ENCODE peak calls at places on chromosomes 6 and 20, in ten cellular contexts. One of them, this sample, is unnamed.

GRCh38 chr20:4082406-4083102 is 67.2 kb upstream of the RNF24 start:
- DNase-seq in SK-N-SH: peak; percentile 32
- DNase-seq in HCT116: no peak
- DNase-seq in endothelial cell of umbilical vein: no peak
- DNase-seq in K562: peak; percentile 93
- DNase-seq in WTC11: peak; percentile 57
- DNase-seq in H1: no peak
- DNase-seq in HepG2: peak; percentile 89
- DNase-seq in NB4: peak; percentile 98
- DNase-seq in GM12878: peak; percentile 59
- DNase-seq in this sample: no peak

GRCh38 chr20:64114356-64114971 is 7.1 kb upstream of the NPBWR2 start:
- DNase-seq in K562: no peak
- DNase-seq in SK-N-SH: peak; percentile 13
- DNase-seq in HCT116: no peak
- DNase-seq in H1: peak; percentile 40
- DNase-seq in GM12878: no peak
- DNase-seq in WTC11: no peak
- DNase-seq in endothelial cell of umbilical vein: no peak
- DNase-seq in HepG2: no peak
- DNase-seq in NB4: no peak
- DNase-seq in this sample: no peak

GRCh38 chr6:11700118-11700718 is 78.4 kb downstream of the ADTRP start:
- DNase-seq in endothelial cell of umbilical vein: peak; percentile 47
- DNase-seq in NB4: peak; percentile 71
- DNase-seq in H1: no peak
- DNase-seq in WTC11: no peak
- DNase-seq in HCT116: peak; percentile 32
- DNase-seq in SK-N-SH: peak; percentile 50
- DNase-seq in HepG2: peak; percentile 56
- DNase-seq in K562: peak; percentile 75
- DNase-seq in GM12878: no peak
- DNase-seq in this sample: peak; percentile 54

GRCh38 chr6:69820438-69820837 is 23.6 kb upstream of the LMBRD1 start:
- DNase-seq in HepG2: no peak
- DNase-seq in NB4: no peak
- DNase-seq in HCT116: no peak
- DNase-seq in endothelial cell of umbilical vein: no peak
- DNase-seq in H1: no peak
- DNase-seq in GM12878: no peak
- DNase-seq in WTC11: no peak
- DNase-seq in SK-N-SH: no peak
- DNase-seq in K562: no peak
- DNase-seq in this sample: no peak

GRCh38 chr20:22977047-22977785 is 57.9 kb upstream of the SSTR4 start:
- DNase-seq in H1: no peak
- DNase-seq in endothelial cell of umbilical vein: no peak
- DNase-seq in HepG2: no peak
- DNase-seq in NB4: no peak
- DNase-seq in GM12878: no peak
- DNase-seq in HCT116: no peak
- DNase-seq in WTC11: no peak
- DNase-seq in K562: no peak
- DNase-seq in SK-N-SH: no peak
- DNase-seq in this sample: no peak

GRCh38 chr6:136014454-136015421 is 163.2 kb downstream of the PDE7B start:
- DNase-seq in K562: no peak
- DNase-seq in NB4: peak; percentile 22
- DNase-seq in HCT116: no peak
- DNase-seq in SK-N-SH: no peak
- DNase-seq in HepG2: no peak
- DNase-seq in endothelial cell of umbilical vein: no peak
- DNase-seq in WTC11: no peak
- DNase-seq in GM12878: no peak
- DNase-seq in H1: no peak
- DNase-seq in this sample: peak; percentile 60

GRCh38 chr20:63130654-63131577 is 85.0 kb downstream of the YTHDF1 start:
- DNase-seq in H1: no peak
- DNase-seq in K562: no peak
- DNase-seq in SK-N-SH: no peak
- DNase-seq in NB4: no peak
- DNase-seq in endothelial cell of umbilical vein: no peak
- DNase-seq in HCT116: no peak
- DNase-seq in HepG2: no peak
- DNase-seq in GM12878: no peak
- DNase-seq in WTC11: peak; percentile 13
- DNase-seq in this sample: no peak

GRCh38 chr20:48773837-48774418 is 53.9 kb downstream of the PREX1 start:
- DNase-seq in WTC11: no peak
- DNase-seq in K562: no peak
- DNase-seq in HepG2: no peak
- DNase-seq in GM12878: no peak
- DNase-seq in H1: no peak
- DNase-seq in NB4: peak; percentile 92
- DNase-seq in HCT116: no peak
- DNase-seq in SK-N-SH: no peak
- DNase-seq in endothelial cell of umbilical vein: no peak
- DNase-seq in this sample: no peak

GRCh38 chr20:51382986-51383821 is 159.3 kb downstream of the NFATC2 start:
- DNase-seq in HepG2: no peak
- DNase-seq in SK-N-SH: no peak
- DNase-seq in endothelial cell of umbilical vein: peak; percentile 88
- DNase-seq in WTC11: no peak
- DNase-seq in HCT116: no peak
- DNase-seq in NB4: no peak
- DNase-seq in GM12878: no peak
- DNase-seq in K562: no peak
- DNase-seq in H1: no peak
- DNase-seq in this sample: no peak

GRCh38 chr6:163123098-163123497 is 291.4 kb upstream of the QKI start:
- DNase-seq in HCT116: no peak
- DNase-seq in WTC11: peak; percentile 80
- DNase-seq in K562: no peak
- DNase-seq in HepG2: no peak
- DNase-seq in NB4: no peak
- DNase-seq in GM12878: no peak
- DNase-seq in H1: no peak
- DNase-seq in SK-N-SH: no peak
- DNase-seq in endothelial cell of umbilical vein: no peak
- DNase-seq in this sample: no peak

GRCh38 chr20:49186535-49187329 is 1.4 kb downstream of the STAU1 start:
- DNase-seq in SK-N-SH: peak; percentile 39
- DNase-seq in WTC11: no peak
- DNase-seq in K562: peak; percentile 85
- DNase-seq in HepG2: peak; percentile 62
- DNase-seq in HCT116: no peak
- DNase-seq in GM12878: no peak
- DNase-seq in H1: no peak
- DNase-seq in endothelial cell of umbilical vein: peak; percentile 71
- DNase-seq in NB4: peak; percentile 77
- DNase-seq in this sample: peak; percentile 44

GRCh38 chr6:76792394-76792793 is 670.9 kb downstream of the HTR1B start:
- DNase-seq in K562: no peak
- DNase-seq in GM12878: no peak
- DNase-seq in NB4: no peak
- DNase-seq in SK-N-SH: no peak
- DNase-seq in H1: no peak
- DNase-seq in HepG2: no peak
- DNase-seq in WTC11: no peak
- DNase-seq in endothelial cell of umbilical vein: no peak
- DNase-seq in HCT116: no peak
- DNase-seq in this sample: no peak

GRCh38 chr6:45000833-45001232 is 327.3 kb upstream of the RUNX2 start:
- DNase-seq in GM12878: no peak
- DNase-seq in SK-N-SH: no peak
- DNase-seq in H1: no peak
- DNase-seq in K562: no peak
- DNase-seq in WTC11: no peak
- DNase-seq in endothelial cell of umbilical vein: no peak
- DNase-seq in HCT116: no peak
- DNase-seq in HepG2: no peak
- DNase-seq in NB4: no peak
- DNase-seq in this sample: no peak

GRCh38 chr6:45003961-45004360 is 324.2 kb upstream of the RUNX2 start:
- DNase-seq in H1: no peak
- DNase-seq in GM12878: no peak
- DNase-seq in WTC11: no peak
- DNase-seq in K562: no peak
- DNase-seq in NB4: no peak
- DNase-seq in SK-N-SH: no peak
- DNase-seq in HepG2: no peak
- DNase-seq in endothelial cell of umbilical vein: no peak
- DNase-seq in HCT116: no peak
- DNase-seq in this sample: no peak

GRCh38 chr6:45001663-45002062 is 326.5 kb upstream of the RUNX2 start:
- DNase-seq in GM12878: peak; percentile 52
- DNase-seq in endothelial cell of umbilical vein: no peak
- DNase-seq in HepG2: no peak
- DNase-seq in WTC11: no peak
- DNase-seq in HCT116: no peak
- DNase-seq in K562: no peak
- DNase-seq in SK-N-SH: no peak
- DNase-seq in NB4: no peak
- DNase-seq in H1: no peak
- DNase-seq in this sample: no peak

GRCh38 chr6:45003400-45003799 is 324.7 kb upstream of the RUNX2 start:
- DNase-seq in HepG2: peak; percentile 28
- DNase-seq in SK-N-SH: no peak
- DNase-seq in K562: no peak
- DNase-seq in endothelial cell of umbilical vein: no peak
- DNase-seq in NB4: peak; percentile 6
- DNase-seq in H1: no peak
- DNase-seq in WTC11: no peak
- DNase-seq in HCT116: no peak
- DNase-seq in GM12878: no peak
- DNase-seq in this sample: no peak

GRCh38 chr6:45002390-45002789 is 325.7 kb upstream of the RUNX2 start:
- DNase-seq in GM12878: no peak
- DNase-seq in H1: no peak
- DNase-seq in endothelial cell of umbilical vein: no peak
- DNase-seq in WTC11: no peak
- DNase-seq in NB4: no peak
- DNase-seq in SK-N-SH: no peak
- DNase-seq in HepG2: no peak
- DNase-seq in K562: no peak
- DNase-seq in HCT116: no peak
- DNase-seq in this sample: no peak
- TF ChIP-seq MAX in GM12878: no peak
- TF ChIP-seq MAX in H1: no peak
- TF ChIP-seq MAX in endothelial cell of umbilical vein: no peak
- TF ChIP-seq MAX in WTC11: no peak
- TF ChIP-seq MAX in NB4: no peak
- TF ChIP-seq MAX in SK-N-SH: no peak
- TF ChIP-seq MAX in HepG2: no peak
- TF ChIP-seq MAX in K562: no peak
- TF ChIP-seq MAX in HCT116: no peak
- TF ChIP-seq MAX in this sample: no peak

DNA sequence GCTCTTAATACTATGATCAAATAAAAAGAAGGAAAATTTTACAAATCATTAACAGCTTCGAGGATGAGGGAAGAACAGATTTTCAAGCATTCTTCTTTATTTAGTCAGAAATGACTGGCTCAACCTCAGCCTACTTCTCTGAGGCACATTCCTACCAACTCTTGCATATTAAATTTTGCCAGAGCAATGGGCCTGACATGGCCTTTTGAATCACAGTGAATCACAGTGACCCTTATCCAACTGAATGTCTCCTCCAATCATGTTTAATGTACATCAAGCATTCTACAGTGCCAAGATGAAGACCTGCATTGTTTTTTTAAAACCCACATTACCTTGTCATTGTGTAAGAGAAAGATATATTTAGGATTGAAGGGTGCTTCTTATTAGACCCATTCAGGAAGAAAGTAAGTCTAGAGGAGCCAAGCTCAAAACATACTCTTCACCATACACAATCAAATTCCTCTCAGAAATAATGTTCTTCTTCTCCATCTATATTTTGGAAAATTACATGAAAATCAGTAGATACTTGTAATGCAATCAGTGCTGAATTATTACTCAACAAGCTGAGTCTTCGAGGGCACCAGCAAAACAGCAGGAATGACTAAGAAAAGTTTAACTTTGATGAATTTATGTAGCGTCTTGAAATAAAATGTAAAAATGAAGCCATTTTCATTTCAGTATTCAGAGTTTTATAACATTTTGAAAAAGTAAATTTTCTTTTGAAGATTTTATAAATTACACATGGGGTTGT is 44.1 kb upstream of the MOXD1 start:
- DNase-seq in GM12878: no peak
- DNase-seq in H1: no peak
- DNase-seq in WTC11: no peak
- DNase-seq in HCT116: no peak
- DNase-seq in NB4: no peak
- DNase-seq in endothelial cell of umbilical vein: no peak
- DNase-seq in HepG2: no peak
- DNase-seq in K562: no peak
- DNase-seq in SK-N-SH: no peak
- DNase-seq in this sample: peak; percentile 4
- TF ChIP-seq MAX in GM12878: no peak
- TF ChIP-seq MAX in H1: no peak
- TF ChIP-seq MAX in WTC11: no peak
- TF ChIP-seq MAX in HCT116: no peak
- TF ChIP-seq MAX in NB4: no peak
- TF ChIP-seq MAX in endothelial cell of umbilical vein: no peak
- TF ChIP-seq MAX in HepG2: no peak
- TF ChIP-seq MAX in K562: no peak
- TF ChIP-seq MAX in SK-N-SH: peak; percentile 58
- TF ChIP-seq MAX in this sample: no peak

GRCh38 chr6:14717307-14717706 is 528.6 kb upstream of the JARID2 start:
- DNase-seq in H1: no peak
- DNase-seq in WTC11: no peak
- DNase-seq in endothelial cell of umbilical vein: no peak
- DNase-seq in GM12878: no peak
- DNase-seq in NB4: peak; percentile 64
- DNase-seq in HCT116: no peak
- DNase-seq in HepG2: no peak
- DNase-seq in SK-N-SH: no peak
- DNase-seq in K562: no peak
- DNase-seq in this sample: no peak
- TF ChIP-seq MAX in H1: no peak
- TF ChIP-seq MAX in WTC11: no peak
- TF ChIP-seq MAX in endothelial cell of umbilical vein: no peak
- TF ChIP-seq MAX in GM12878: no peak
- TF ChIP-seq MAX in NB4: no peak
- TF ChIP-seq MAX in HCT116: no peak
- TF ChIP-seq MAX in HepG2: no peak
- TF ChIP-seq MAX in SK-N-SH: no peak
- TF ChIP-seq MAX in K562: no peak
- TF ChIP-seq MAX in this sample: no peak

DNA sequence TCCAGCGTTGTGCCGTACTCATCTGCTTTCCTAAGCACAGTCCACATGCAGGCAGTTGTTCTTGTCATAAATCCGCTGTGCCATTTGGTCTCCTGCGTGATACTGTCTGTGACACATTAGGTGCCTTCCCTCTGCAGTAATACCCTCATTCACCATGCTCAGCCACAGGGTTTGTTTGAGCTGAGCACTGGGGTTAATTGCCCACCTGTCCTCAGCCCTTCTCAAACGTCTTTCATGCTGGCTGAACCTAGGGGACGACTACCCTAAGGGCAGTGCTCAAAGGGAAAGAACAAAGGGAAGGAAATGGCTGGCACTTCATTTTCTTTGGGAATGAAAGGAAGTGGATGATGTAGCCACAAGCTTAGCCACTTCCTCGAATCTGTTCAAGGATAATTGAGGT is 64.2 kb upstream of the MYLIP start:
- DNase-seq in WTC11: no peak
- DNase-seq in K562: no peak
- DNase-seq in HCT116: no peak
- DNase-seq in SK-N-SH: no peak
- DNase-seq in HepG2: no peak
- DNase-seq in NB4: no peak
- DNase-seq in GM12878: no peak
- DNase-seq in H1: peak; percentile 48
- DNase-seq in endothelial cell of umbilical vein: no peak
- DNase-seq in this sample: no peak
- TF ChIP-seq MAX in WTC11: no peak
- TF ChIP-seq MAX in K562: no peak
- TF ChIP-seq MAX in HCT116: no peak
- TF ChIP-seq MAX in SK-N-SH: no peak
- TF ChIP-seq MAX in HepG2: no peak
- TF ChIP-seq MAX in NB4: no peak
- TF ChIP-seq MAX in GM12878: no peak
- TF ChIP-seq MAX in H1: peak; percentile 7
- TF ChIP-seq MAX in endothelial cell of umbilical vein: no peak
- TF ChIP-seq MAX in this sample: no peak

This sample was measured in A549.